ENCODE peak calls at places on chromosomes 12 and 14, in eight cellular contexts. One of them, this sample, is unnamed.

GRCh38 chr14:68952544-68953535 is 26.3 kb downstream of the ACTN1 start:
- DNase-seq in psoas muscle: peak; percentile 35
- DNase-seq in cardiac fibroblast: peak; percentile 82
- DNase-seq in foreskin keratinocyte: peak; percentile 54
- DNase-seq in epithelial cell of esophagus: no peak
- DNase-seq in progenitor cell of endocrine pancreas: no peak
- DNase-seq in fibroblast of lung: peak; percentile 77
- DNase-seq in pancreas: no peak
- DNase-seq in this sample: no peak

GRCh38 chr14:48943913-48944312 is 642.3 kb downstream of the RPS29 start:
- DNase-seq in psoas muscle: no peak
- DNase-seq in cardiac fibroblast: no peak
- DNase-seq in foreskin keratinocyte: no peak
- DNase-seq in epithelial cell of esophagus: no peak
- DNase-seq in progenitor cell of endocrine pancreas: no peak
- DNase-seq in fibroblast of lung: peak; percentile 37
- DNase-seq in pancreas: no peak
- DNase-seq in this sample: no peak

GRCh38 chr14:23402296-23403138 is 5.6 kb downstream of the MYH6 start:
- DNase-seq in psoas muscle: no peak
- DNase-seq in cardiac fibroblast: no peak
- DNase-seq in foreskin keratinocyte: no peak
- DNase-seq in epithelial cell of esophagus: no peak
- DNase-seq in progenitor cell of endocrine pancreas: no peak
- DNase-seq in fibroblast of lung: no peak
- DNase-seq in pancreas: no peak
- DNase-seq in this sample: no peak

GRCh38 chr14:68911594-68912227 is 67.4 kb downstream of the ACTN1 start:
- DNase-seq in psoas muscle: peak; percentile 64
- DNase-seq in cardiac fibroblast: peak; percentile 82
- DNase-seq in foreskin keratinocyte: no peak
- DNase-seq in epithelial cell of esophagus: peak; percentile 74
- DNase-seq in progenitor cell of endocrine pancreas: peak; percentile 75
- DNase-seq in fibroblast of lung: peak; percentile 63
- DNase-seq in pancreas: peak; percentile 79
- DNase-seq in this sample: peak; percentile 86

GRCh38 chr12:72081787-72082186 is 143.1 kb downstream of the TPH2 start:
- DNase-seq in psoas muscle: no peak
- DNase-seq in cardiac fibroblast: peak; percentile 5
- DNase-seq in foreskin keratinocyte: no peak
- DNase-seq in epithelial cell of esophagus: no peak
- DNase-seq in progenitor cell of endocrine pancreas: no peak
- DNase-seq in fibroblast of lung: no peak
- DNase-seq in pancreas: no peak
- DNase-seq in this sample: no peak

GRCh38 chr14:44979740-44980346 is 17.9 kb downstream of the TOGARAM1 start:
- DNase-seq in psoas muscle: peak; percentile 33
- DNase-seq in cardiac fibroblast: peak; percentile 31
- DNase-seq in foreskin keratinocyte: no peak
- DNase-seq in epithelial cell of esophagus: no peak
- DNase-seq in progenitor cell of endocrine pancreas: no peak
- DNase-seq in fibroblast of lung: peak; percentile 11
- DNase-seq in pancreas: peak; percentile 31
- DNase-seq in this sample: no peak

GRCh38 chr12:128250091-128250490 is 16.9 kb upstream of the TMEM132C start:
- DNase-seq in psoas muscle: no peak
- DNase-seq in cardiac fibroblast: no peak
- DNase-seq in foreskin keratinocyte: no peak
- DNase-seq in epithelial cell of esophagus: no peak
- DNase-seq in progenitor cell of endocrine pancreas: no peak
- DNase-seq in fibroblast of lung: no peak
- DNase-seq in pancreas: no peak
- DNase-seq in this sample: no peak

GRCh38 chr12:6228535-6229223 is 28.5 kb downstream of the CD9 start:
- DNase-seq in psoas muscle: peak; percentile 35
- DNase-seq in cardiac fibroblast: no peak
- DNase-seq in foreskin keratinocyte: no peak
- DNase-seq in epithelial cell of esophagus: peak; percentile 62
- DNase-seq in progenitor cell of endocrine pancreas: no peak
- DNase-seq in fibroblast of lung: no peak
- DNase-seq in pancreas: no peak
- DNase-seq in this sample: no peak

GRCh38 chr12:28550757-28551381 is 360.6 kb downstream of the CCDC91 start:
- DNase-seq in psoas muscle: no peak
- DNase-seq in cardiac fibroblast: peak; percentile 48
- DNase-seq in foreskin keratinocyte: peak; percentile 65
- DNase-seq in epithelial cell of esophagus: peak; percentile 76
- DNase-seq in progenitor cell of endocrine pancreas: no peak
- DNase-seq in fibroblast of lung: peak; percentile 84
- DNase-seq in pancreas: no peak
- DNase-seq in this sample: no peak

GRCh38 chr14:91245029-91245428 is 525 bp upstream of the GPR68 start:
- DNase-seq in psoas muscle: no peak
- DNase-seq in cardiac fibroblast: no peak
- DNase-seq in foreskin keratinocyte: no peak
- DNase-seq in epithelial cell of esophagus: no peak
- DNase-seq in progenitor cell of endocrine pancreas: no peak
- DNase-seq in fibroblast of lung: no peak
- DNase-seq in pancreas: no peak
- DNase-seq in this sample: no peak

GRCh38 chr12:114406326-114407033 is 536 bp upstream of the TBX5 start:
- DNase-seq in psoas muscle: no peak
- DNase-seq in cardiac fibroblast: peak; percentile 61
- DNase-seq in foreskin keratinocyte: no peak
- DNase-seq in epithelial cell of esophagus: no peak
- DNase-seq in progenitor cell of endocrine pancreas: no peak
- DNase-seq in fibroblast of lung: no peak
- DNase-seq in pancreas: no peak
- DNase-seq in this sample: no peak

GRCh38 chr14:56359245-56359644 is 220.4 kb upstream of the TMEM260 start:
- DNase-seq in psoas muscle: no peak
- DNase-seq in cardiac fibroblast: peak; percentile 89
- DNase-seq in foreskin keratinocyte: no peak
- DNase-seq in epithelial cell of esophagus: no peak
- DNase-seq in progenitor cell of endocrine pancreas: no peak
- DNase-seq in fibroblast of lung: no peak
- DNase-seq in pancreas: no peak
- DNase-seq in this sample: no peak

GRCh38 chr12:96255077-96255476 is 60.9 kb downstream of the ELK3 start:
- DNase-seq in psoas muscle: peak; percentile 59
- DNase-seq in cardiac fibroblast: peak; percentile 90
- DNase-seq in foreskin keratinocyte: no peak
- DNase-seq in epithelial cell of esophagus: no peak
- DNase-seq in progenitor cell of endocrine pancreas: no peak
- DNase-seq in fibroblast of lung: peak; percentile 57
- DNase-seq in pancreas: no peak
- DNase-seq in this sample: no peak

GRCh38 chr12:109804820-109805761 is 28.1 kb downstream of the TRPV4 start:
- DNase-seq in psoas muscle: peak; percentile 68
- DNase-seq in cardiac fibroblast: peak; percentile 64
- DNase-seq in foreskin keratinocyte: peak; percentile 20
- DNase-seq in epithelial cell of esophagus: peak; percentile 61
- DNase-seq in progenitor cell of endocrine pancreas: peak; percentile 46
- DNase-seq in fibroblast of lung: peak; percentile 27
- DNase-seq in pancreas: peak; percentile 70
- DNase-seq in this sample: peak; percentile 77

GRCh38 chr14:74552623-74553022 is 59.1 kb downstream of the ISCA2 start:
- DNase-seq in psoas muscle: peak; percentile 79
- DNase-seq in cardiac fibroblast: peak; percentile 69
- DNase-seq in foreskin keratinocyte: no peak
- DNase-seq in epithelial cell of esophagus: no peak
- DNase-seq in progenitor cell of endocrine pancreas: no peak
- DNase-seq in fibroblast of lung: peak; percentile 28
- DNase-seq in pancreas: no peak
- DNase-seq in this sample: no peak

GRCh38 chr12:17278946-17279345 is 673.0 kb upstream of the LMO3 start:
- DNase-seq in psoas muscle: no peak
- DNase-seq in cardiac fibroblast: no peak
- DNase-seq in foreskin keratinocyte: no peak
- DNase-seq in epithelial cell of esophagus: peak; percentile 19
- DNase-seq in progenitor cell of endocrine pancreas: no peak
- DNase-seq in fibroblast of lung: peak; percentile 1
- DNase-seq in pancreas: no peak
- DNase-seq in this sample: no peak

GRCh38 chr14:96352708-96353107 is 10.4 kb downstream of the ATG2B start:
- DNase-seq in psoas muscle: no peak
- DNase-seq in cardiac fibroblast: no peak
- DNase-seq in foreskin keratinocyte: no peak
- DNase-seq in epithelial cell of esophagus: peak; percentile 16
- DNase-seq in progenitor cell of endocrine pancreas: no peak
- DNase-seq in fibroblast of lung: peak; percentile 17
- DNase-seq in pancreas: no peak
- DNase-seq in this sample: no peak

GRCh38 chr14:24310666-24311604 is at the start of gene LTB4R:
- DNase-seq in psoas muscle: peak; percentile 79
- DNase-seq in cardiac fibroblast: peak; percentile 85
- DNase-seq in foreskin keratinocyte: peak; percentile 56
- DNase-seq in epithelial cell of esophagus: peak; percentile 70
- DNase-seq in progenitor cell of endocrine pancreas: no peak
- DNase-seq in fibroblast of lung: peak; percentile 82
- DNase-seq in pancreas: peak; percentile 90
- DNase-seq in this sample: no peak

GRCh38 chr14:105292810-105293711 is 7.7 kb downstream of the BRF1 start:
- DNase-seq in psoas muscle: no peak
- DNase-seq in cardiac fibroblast: no peak
- DNase-seq in foreskin keratinocyte: no peak
- DNase-seq in epithelial cell of esophagus: no peak
- DNase-seq in progenitor cell of endocrine pancreas: no peak
- DNase-seq in fibroblast of lung: no peak
- DNase-seq in pancreas: no peak
- DNase-seq in this sample: no peak

GRCh38 chr12:115455268-115455681 is 771.3 kb upstream of the TBX3 start:
- DNase-seq in psoas muscle: no peak
- DNase-seq in cardiac fibroblast: peak; percentile 10
- DNase-seq in foreskin keratinocyte: no peak
- DNase-seq in epithelial cell of esophagus: no peak
- DNase-seq in progenitor cell of endocrine pancreas: no peak
- DNase-seq in fibroblast of lung: no peak
- DNase-seq in pancreas: no peak
- DNase-seq in this sample: no peak

GRCh38 chr14:70640938-70641547 is 673 bp upstream of the TTC9 start:
- DNase-seq in psoas muscle: peak; percentile 77
- DNase-seq in cardiac fibroblast: no peak
- DNase-seq in foreskin keratinocyte: peak; percentile 59
- DNase-seq in epithelial cell of esophagus: peak; percentile 75
- DNase-seq in progenitor cell of endocrine pancreas: no peak
- DNase-seq in fibroblast of lung: peak; percentile 51
- DNase-seq in pancreas: peak; percentile 35
- DNase-seq in this sample: no peak

GRCh38 chr14:33364536-33364935 is 425.9 kb downstream of the NPAS3 start:
- DNase-seq in psoas muscle: no peak
- DNase-seq in cardiac fibroblast: no peak
- DNase-seq in foreskin keratinocyte: no peak
- DNase-seq in epithelial cell of esophagus: no peak
- DNase-seq in progenitor cell of endocrine pancreas: no peak
- DNase-seq in fibroblast of lung: no peak
- DNase-seq in pancreas: no peak
- DNase-seq in this sample: peak; percentile 30
- TF ChIP-seq CTCF in psoas muscle: no peak
- TF ChIP-seq CTCF in cardiac fibroblast: no peak
- TF ChIP-seq CTCF in foreskin keratinocyte: peak; percentile 2
- TF ChIP-seq CTCF in epithelial cell of esophagus: no peak
- TF ChIP-seq CTCF in progenitor cell of endocrine pancreas: no peak
- TF ChIP-seq CTCF in fibroblast of lung: no peak
- TF ChIP-seq CTCF in pancreas: no peak
- TF ChIP-seq CTCF in this sample: no peak

DNA sequence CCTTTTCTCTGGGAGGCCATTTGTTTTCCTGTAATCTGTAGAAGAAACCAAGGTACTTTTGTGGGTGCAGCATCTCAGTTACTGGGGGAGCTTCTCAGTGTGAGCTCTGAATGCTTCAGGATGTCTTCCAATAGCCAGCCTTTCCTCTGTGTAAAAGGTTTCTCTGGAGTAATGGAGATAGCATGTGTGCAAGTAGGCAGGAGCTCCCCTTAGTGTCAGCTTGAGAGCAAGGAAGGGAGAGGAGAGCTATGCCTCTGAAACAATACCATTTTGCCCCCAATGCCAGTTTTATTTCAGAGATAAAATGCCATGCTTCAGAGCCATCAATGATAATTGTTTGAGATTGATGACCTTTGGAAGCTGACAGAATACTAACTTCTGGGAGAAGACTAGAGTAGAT is 125.5 kb downstream of the CRADD start:
- DNase-seq in psoas muscle: no peak
- DNase-seq in cardiac fibroblast: peak; percentile 82
- DNase-seq in foreskin keratinocyte: no peak
- DNase-seq in epithelial cell of esophagus: no peak
- DNase-seq in progenitor cell of endocrine pancreas: no peak
- DNase-seq in fibroblast of lung: peak; percentile 40
- DNase-seq in pancreas: no peak
- DNase-seq in this sample: no peak
- TF ChIP-seq CTCF in psoas muscle: peak; percentile 42
- TF ChIP-seq CTCF in cardiac fibroblast: peak; percentile 28
- TF ChIP-seq CTCF in foreskin keratinocyte: peak; percentile 51
- TF ChIP-seq CTCF in epithelial cell of esophagus: peak; percentile 17
- TF ChIP-seq CTCF in progenitor cell of endocrine pancreas: no peak
- TF ChIP-seq CTCF in fibroblast of lung: peak; percentile 56
- TF ChIP-seq CTCF in pancreas: no peak
- TF ChIP-seq CTCF in this sample: no peak

DNA sequence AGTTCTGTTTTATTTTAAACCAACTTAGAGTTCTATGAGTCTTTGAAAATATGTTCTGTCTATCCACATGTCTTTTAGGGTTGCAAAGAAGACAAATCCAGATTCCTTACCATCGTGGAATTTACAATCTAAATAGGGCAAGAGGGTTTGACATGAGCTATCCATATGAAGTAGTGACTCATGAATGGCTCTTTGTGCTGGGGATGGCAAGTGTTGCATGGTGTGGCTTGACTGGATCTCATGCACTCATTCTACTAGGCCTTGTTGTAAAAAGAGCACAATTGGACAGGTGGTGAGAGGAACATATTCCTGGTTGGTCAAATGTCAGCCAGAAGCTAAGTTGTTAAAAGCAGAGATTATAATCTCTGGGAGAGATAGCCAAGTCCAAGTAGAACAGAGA is 509.1 kb downstream of the DIO2 start:
- DNase-seq in psoas muscle: no peak
- DNase-seq in cardiac fibroblast: no peak
- DNase-seq in foreskin keratinocyte: peak; percentile 15
- DNase-seq in epithelial cell of esophagus: no peak
- DNase-seq in progenitor cell of endocrine pancreas: no peak
- DNase-seq in fibroblast of lung: peak; percentile 5
- DNase-seq in pancreas: no peak
- DNase-seq in this sample: no peak
- TF ChIP-seq CTCF in psoas muscle: no peak
- TF ChIP-seq CTCF in cardiac fibroblast: no peak
- TF ChIP-seq CTCF in foreskin keratinocyte: no peak
- TF ChIP-seq CTCF in epithelial cell of esophagus: no peak
- TF ChIP-seq CTCF in progenitor cell of endocrine pancreas: no peak
- TF ChIP-seq CTCF in fibroblast of lung: no peak
- TF ChIP-seq CTCF in pancreas: no peak
- TF ChIP-seq CTCF in this sample: no peak

DNA sequence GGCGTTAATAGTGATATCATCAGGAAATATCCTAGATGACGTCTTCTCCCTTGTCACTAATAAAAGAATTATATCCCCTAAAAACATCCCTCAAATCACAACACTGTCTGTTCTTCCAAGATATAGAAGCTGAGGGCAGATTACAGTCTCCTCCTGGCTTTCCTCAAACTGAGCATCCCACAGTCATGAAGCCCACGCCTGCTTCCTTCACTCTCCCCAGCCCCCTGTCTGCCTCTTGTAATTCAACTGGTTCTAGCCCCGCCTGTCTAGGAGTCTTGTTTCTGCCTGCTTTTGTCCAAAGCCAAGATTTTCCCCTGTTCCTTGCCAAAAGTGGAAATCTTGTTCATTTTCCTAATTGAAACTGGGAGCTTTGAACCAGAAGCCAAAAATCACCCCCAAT is 36.0 kb upstream of the PWP1 start:
- DNase-seq in psoas muscle: no peak
- DNase-seq in cardiac fibroblast: no peak
- DNase-seq in foreskin keratinocyte: no peak
- DNase-seq in epithelial cell of esophagus: no peak
- DNase-seq in progenitor cell of endocrine pancreas: no peak
- DNase-seq in fibroblast of lung: no peak
- DNase-seq in pancreas: no peak
- DNase-seq in this sample: no peak
- TF ChIP-seq CTCF in psoas muscle: no peak
- TF ChIP-seq CTCF in cardiac fibroblast: no peak
- TF ChIP-seq CTCF in foreskin keratinocyte: no peak
- TF ChIP-seq CTCF in epithelial cell of esophagus: no peak
- TF ChIP-seq CTCF in progenitor cell of endocrine pancreas: no peak
- TF ChIP-seq CTCF in fibroblast of lung: no peak
- TF ChIP-seq CTCF in pancreas: no peak
- TF ChIP-seq CTCF in this sample: no peak

This sample was measured in nephron progenitor cell.